ENCODE peak calls at places on chromosomes 6 and 20, in four cellular contexts. One of them, this sample, is unnamed.

GRCh38 chr6:95519228-95520037 is 57.9 kb upstream of the MANEA start:
- DNase-seq in H9: peak
- DNase-seq in H1: no peak
- DNase-seq in IMR-90: no peak
- DNase-seq in this sample: no peak

GRCh38 chr6:139262519-139263300 is 29.1 kb downstream of the TXLNB start:
- DNase-seq in H9: no peak
- DNase-seq in H1: no peak
- DNase-seq in IMR-90: peak
- DNase-seq in this sample: no peak

GRCh38 chr6:42952389-42952788 is 8.2 kb upstream of the GNMT start:
- DNase-seq in H9: no peak
- DNase-seq in H1: no peak
- DNase-seq in IMR-90: no peak
- DNase-seq in this sample: no peak

GRCh38 chr6:157994126-157994795 is 12.6 kb downstream of the SYNJ2 start:
- DNase-seq in H9: no peak
- DNase-seq in H1: no peak
- DNase-seq in IMR-90: no peak
- DNase-seq in this sample: no peak

GRCh38 chr6:157068691-157069228 is 254.6 kb downstream of the TMEM242 start:
- DNase-seq in H9: no peak
- DNase-seq in H1: no peak
- DNase-seq in IMR-90: peak
- DNase-seq in this sample: no peak

GRCh38 chr20:34332262-34332920 is 29.2 kb upstream of the AHCY start:
- DNase-seq in H9: peak
- DNase-seq in H1: no peak
- DNase-seq in IMR-90: no peak
- DNase-seq in this sample: no peak

GRCh38 chr20:48984575-48985219 is 61.4 kb upstream of the CSE1L start:
- DNase-seq in H9: no peak
- DNase-seq in H1: no peak
- DNase-seq in IMR-90: no peak
- DNase-seq in this sample: peak

GRCh38 chr6:18115356-18115755 is 7.1 kb downstream of the NHLRC1 start:
- DNase-seq in H9: no peak
- DNase-seq in H1: no peak
- DNase-seq in IMR-90: no peak
- DNase-seq in this sample: no peak

GRCh38 chr20:17878912-17879602 is 89.5 kb downstream of the SNX5 start:
- DNase-seq in H9: no peak
- DNase-seq in H1: no peak
- DNase-seq in IMR-90: no peak
- DNase-seq in this sample: no peak

GRCh38 chr20:50477260-50477659 is 32.9 kb upstream of the PTPN1 start:
- DNase-seq in H9: no peak
- DNase-seq in H1: no peak
- DNase-seq in IMR-90: no peak
- DNase-seq in this sample: no peak

GRCh38 chr6:125974214-125974866 is 12.0 kb upstream of the TRMT11 start:
- DNase-seq in H9: no peak
- DNase-seq in H1: no peak
- DNase-seq in IMR-90: peak
- DNase-seq in this sample: no peak

GRCh38 chr6:49054311-49054710 is 408.7 kb downstream of the MMUT start:
- DNase-seq in H9: no peak
- DNase-seq in H1: no peak
- DNase-seq in IMR-90: no peak
- DNase-seq in this sample: no peak

GRCh38 chr6:106823732-106824351 is 150.7 kb downstream of the CD24 start:
- DNase-seq in H9: peak
- DNase-seq in H1: peak
- DNase-seq in IMR-90: no peak
- DNase-seq in this sample: peak

DNA sequence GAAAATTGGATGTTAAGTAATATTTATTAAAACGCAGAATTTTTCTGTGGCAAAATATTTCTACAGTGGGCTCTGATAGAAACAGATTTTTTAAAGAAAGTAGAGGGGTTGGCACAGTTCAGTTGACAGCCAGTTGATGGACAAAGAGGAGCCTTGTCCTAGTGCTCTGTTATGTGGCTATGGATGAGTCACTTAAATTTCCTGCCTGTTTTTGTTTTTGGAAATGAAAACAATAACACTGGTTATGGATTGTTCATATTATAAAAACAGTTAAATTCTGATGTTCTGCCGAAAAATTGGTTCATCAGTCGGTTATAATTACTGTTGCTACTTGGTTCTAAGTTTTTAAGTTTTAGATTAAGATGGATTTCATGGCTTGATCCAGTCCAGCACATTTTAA is 42.8 kb downstream of the MYO6 start:
- DNase-seq in H9: no peak
- DNase-seq in H1: no peak
- DNase-seq in IMR-90: no peak
- DNase-seq in this sample: no peak
- H4K5ac ChIP-seq in H9: no peak
- H4K5ac ChIP-seq in H1: no peak
- H4K5ac ChIP-seq in IMR-90: no peak
- H4K5ac ChIP-seq in this sample: no peak

GRCh38 chr20:59340186-59340885 is 39.9 kb downstream of the EDN3 start:
- DNase-seq in H9: no peak
- DNase-seq in H1: no peak
- DNase-seq in IMR-90: no peak
- DNase-seq in this sample: no peak
- H4K5ac ChIP-seq in H9: no peak
- H4K5ac ChIP-seq in H1: no peak
- H4K5ac ChIP-seq in IMR-90: no peak
- H4K5ac ChIP-seq in this sample: no peak

DNA sequence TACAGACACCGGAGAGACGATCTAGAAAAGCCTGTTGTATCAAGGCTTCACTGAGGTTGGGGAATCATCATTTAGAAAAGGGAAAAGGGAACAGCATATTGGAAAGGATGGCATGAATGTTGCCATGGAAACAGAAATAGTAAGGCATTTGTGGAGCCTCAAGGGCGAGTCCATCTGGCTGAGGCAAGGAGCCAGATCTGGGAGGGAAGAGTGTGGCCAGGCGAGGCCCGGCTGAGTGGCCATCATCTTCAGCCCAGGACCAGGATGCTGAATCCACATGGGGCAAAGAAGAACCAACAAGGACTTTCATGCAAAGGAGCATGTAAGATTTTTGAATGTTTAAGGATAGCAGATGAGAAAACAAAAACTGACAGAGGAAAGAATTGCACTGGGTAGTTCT is 85.8 kb downstream of the MAP3K5 start:
- DNase-seq in H9: no peak
- DNase-seq in H1: no peak
- DNase-seq in IMR-90: no peak
- DNase-seq in this sample: no peak
- H4K5ac ChIP-seq in H9: no peak
- H4K5ac ChIP-seq in H1: no peak
- H4K5ac ChIP-seq in IMR-90: no peak
- H4K5ac ChIP-seq in this sample: no peak

DNA sequence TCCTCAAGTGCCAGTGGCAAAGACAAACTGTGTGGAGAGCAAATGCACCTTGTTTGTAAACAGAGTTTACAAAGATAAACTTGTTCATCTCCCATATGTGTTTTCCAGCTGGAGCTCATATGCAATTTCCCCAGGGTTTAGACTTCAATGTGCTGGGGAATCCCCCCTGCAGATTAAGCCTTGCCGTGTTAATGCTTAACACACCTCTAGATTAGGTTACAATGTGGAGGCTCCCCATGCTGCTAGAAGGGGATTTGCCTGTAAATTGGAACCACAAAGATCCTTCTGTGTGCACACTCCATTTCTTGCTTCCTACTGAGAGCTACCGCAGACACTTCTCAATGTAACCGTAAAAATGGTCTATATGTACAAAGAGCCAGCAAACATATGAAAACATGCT is 263.1 kb downstream of the TBX18 start:
- DNase-seq in H9: no peak
- DNase-seq in H1: no peak
- DNase-seq in IMR-90: no peak
- DNase-seq in this sample: peak
- H4K5ac ChIP-seq in H9: no peak
- H4K5ac ChIP-seq in H1: no peak
- H4K5ac ChIP-seq in IMR-90: no peak
- H4K5ac ChIP-seq in this sample: no peak

GRCh38 chr6:36082318-36082717 is 48.0 kb upstream of the MAPK13 start:
- DNase-seq in H9: no peak
- DNase-seq in H1: no peak
- DNase-seq in IMR-90: no peak
- DNase-seq in this sample: no peak
- H4K5ac ChIP-seq in H9: no peak
- H4K5ac ChIP-seq in H1: no peak
- H4K5ac ChIP-seq in IMR-90: no peak
- H4K5ac ChIP-seq in this sample: no peak

DNA sequence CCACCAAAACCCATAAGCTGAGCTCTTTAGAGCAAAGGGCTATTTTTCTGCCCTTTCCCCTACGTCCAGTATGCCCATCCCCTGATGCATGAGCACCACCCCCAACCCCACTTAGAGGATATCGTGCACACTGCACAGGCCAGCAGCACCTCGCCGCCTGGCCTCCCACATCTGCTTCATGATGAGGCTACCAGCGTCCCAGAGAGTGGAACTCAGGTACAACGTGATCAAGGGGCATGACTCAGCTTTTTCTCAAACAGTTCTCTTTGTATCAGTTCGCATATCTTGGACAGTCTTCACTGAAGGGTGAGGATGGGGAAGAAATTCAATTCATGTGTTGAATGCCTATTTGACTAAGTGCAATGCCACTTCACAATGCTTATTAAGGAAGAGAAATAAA is 81.9 kb upstream of the QKI start:
- DNase-seq in H9: no peak
- DNase-seq in H1: no peak
- DNase-seq in IMR-90: no peak
- DNase-seq in this sample: no peak
- H4K5ac ChIP-seq in H9: no peak
- H4K5ac ChIP-seq in H1: no peak
- H4K5ac ChIP-seq in IMR-90: no peak
- H4K5ac ChIP-seq in this sample: no peak

DNA sequence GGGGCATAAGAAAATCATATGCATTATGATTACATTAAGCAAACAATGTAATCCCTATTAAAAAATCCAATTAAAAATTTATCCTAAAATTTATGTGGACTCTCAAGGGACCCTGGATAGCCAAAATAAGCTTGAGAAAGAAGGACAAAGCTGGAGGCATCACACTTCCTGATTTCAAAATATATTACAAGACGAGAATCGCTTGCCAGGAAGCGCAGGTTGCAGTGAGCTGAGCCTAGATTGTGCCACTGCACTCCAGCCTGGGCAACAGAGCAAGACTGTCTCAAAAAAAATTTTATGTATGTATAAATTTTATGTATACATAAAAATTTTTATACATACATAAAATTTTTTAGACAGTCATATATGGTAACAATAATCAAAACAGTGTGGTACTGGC is 48.5 kb upstream of the GCNT2 start:
- DNase-seq in H9: no peak
- DNase-seq in H1: no peak
- DNase-seq in IMR-90: no peak
- DNase-seq in this sample: no peak
- H4K5ac ChIP-seq in H9: no peak
- H4K5ac ChIP-seq in H1: no peak
- H4K5ac ChIP-seq in IMR-90: no peak
- H4K5ac ChIP-seq in this sample: no peak